ENCODE peak calls at places on chromosome 17, in nine cellular contexts. T is A549; Q is body of pancreas; D is stimulated activated naive CD8-positive, alpha-beta T cell treated with anti-CD3 and anti-CD28 coated beads, Interleukin-15, Interleukin-2, amounts not matched to agents 100 U/mL and 50 U/mL, for 24 hours; S is activated CD4-positive, alpha-beta memory T cell treated with anti-CD3 and anti-CD28 coated beads, Interleukin-2, amount 10 ng/mL, durations not matched to agents 7 days and 5 days; P is stimulated activated CD8-positive, alpha-beta memory T cell treated with anti-CD3 and anti-CD28 coated beads, Interleukin-15, amount 100 ng/mL, for 24 hours; W is ELR; L is uterus; U is iris pigment epithelial cell. X is an unnamed sample.

GRCh38 chr17:40560592-40561293 is 4.5 kb downstream of the CCR7 start:
- DNase-seq in T (no peak), Q (no peak), D (peak), S (peak), P (no peak), W (peak), L (no peak), U (peak), X (no peak)

GRCh38 chr17:77691216-77692085 is 267.1 kb upstream of the TNRC6C start:
- DNase-seq in T (no peak), Q (no peak), D (no peak), S (no peak), P (no peak), W (no peak), L (no peak), U (no peak), X (no peak)

GRCh38 chr17:1967092-1967662 is 58.0 kb downstream of the RTN4RL1 start:
- DNase-seq in T (no peak), Q (peak), D (peak), S (no peak), P (no peak), W (no peak), L (no peak), U (no peak), X (no peak)

GRCh38 chr17:14737984-14738651 is 437.2 kb downstream of the HS3ST3B1 start:
- DNase-seq in T (peak), Q (peak), D (no peak), S (no peak), P (no peak), W (peak), L (no peak), U (peak), X (peak)

GRCh38 chr17:48598727-48599126 is 5.1 kb upstream of the HOXB5 start:
- DNase-seq in T (no peak), Q (no peak), D (no peak), S (no peak), P (no peak), W (no peak), L (no peak), U (no peak), X (no peak)

GRCh38 chr17:63549289-63549945 is 860 bp upstream of the DCAF7 start:
- DNase-seq in T (no peak), Q (no peak), D (no peak), S (no peak), P (no peak), W (no peak), L (no peak), U (no peak), X (no peak)

GRCh38 chr17:61000911-61001310 is 323.3 kb downstream of the BCAS3 start:
- DNase-seq in T (peak), Q (no peak), D (no peak), S (no peak), P (no peak), W (peak), L (no peak), U (peak), X (no peak)

GRCh38 chr17:68033636-68034451 is 1.7 kb upstream of the KPNA2 start:
- DNase-seq in T (peak), Q (no peak), D (no peak), S (no peak), P (no peak), W (peak), L (no peak), U (peak), X (peak)

GRCh38 chr17:51907041-51907440 is 251.5 kb downstream of the CA10 start:
- DNase-seq in T (no peak), Q (no peak), D (no peak), S (no peak), P (no peak), W (no peak), L (no peak), U (no peak), X (no peak)

GRCh38 chr17:80742091-80742490 is 197.5 kb downstream of the RPTOR start:
- DNase-seq in T (no peak), Q (no peak), D (no peak), S (no peak), P (no peak), W (no peak), L (no peak), U (no peak), X (no peak)

GRCh38 chr17:75490173-75490743 is 25.1 kb downstream of the CASKIN2 start:
- DNase-seq in T (no peak), Q (peak), D (no peak), S (no peak), P (no peak), W (no peak), L (no peak), U (no peak), X (no peak)

GRCh38 chr17:64147110-64148016 is 17.4 kb upstream of the ERN1 start:
- DNase-seq in T (peak), Q (peak), D (no peak), S (no peak), P (no peak), W (peak), L (no peak), U (no peak), X (peak)

GRCh38 chr17:75442168-75443103 is 14.0 kb upstream of the TMEM94 start:
- DNase-seq in T (peak), Q (no peak), D (no peak), S (no peak), P (no peak), W (no peak), L (no peak), U (no peak), X (no peak)

GRCh38 chr17:39196820-39197331 is 593 bp downstream of the CACNB1 start:
- DNase-seq in T (peak), Q (no peak), D (no peak), S (peak), P (no peak), W (peak), L (no peak), U (no peak), X (no peak)

GRCh38 chr17:13741744-13742143 is 140.0 kb upstream of the HS3ST3A1 start:
- DNase-seq in T (no peak), Q (no peak), D (no peak), S (no peak), P (no peak), W (no peak), L (no peak), U (no peak), X (no peak)

GRCh38 chr17:61352408-61352770 is 47.3 kb upstream of the TBX2 start:
- DNase-seq in T (no peak), Q (no peak), D (no peak), S (no peak), P (no peak), W (no peak), L (no peak), U (no peak), X (no peak)

GRCh38 chr17:58870747-58871146 is 115.1 kb downstream of the PPM1E start:
- DNase-seq in T (peak), Q (no peak), D (no peak), S (no peak), P (no peak), W (peak), L (no peak), U (peak), X (peak)

GRCh38 chr17:29178750-29179231 is 1.4 kb downstream of the MYO18A start:
- DNase-seq in T (peak), Q (peak), D (no peak), S (no peak), P (no peak), W (no peak), L (no peak), U (no peak), X (no peak)

GRCh38 chr17:70808596-70808995 is 639.3 kb downstream of the KCNJ2 start:
- DNase-seq in T (peak), Q (no peak), D (no peak), S (no peak), P (no peak), W (peak), L (no peak), U (no peak), X (peak)

GRCh38 chr17:58006563-58006923 is 503 bp downstream of the SRSF1 start:
- DNase-seq in T (peak), Q (peak), D (peak), S (peak), P (peak), W (peak), L (peak), U (peak), X (peak)